ENCODE peak calls at places on chromosomes 11 and 22, in five cellular contexts. One of them, this sample, is unnamed.

GRCh38 chr11:62752177-62752785 is 1.7 kb downstream of the ZBTB3 start:
- DNase-seq in neural progenitor cell: no peak
- DNase-seq in GM23248: no peak
- DNase-seq in GM12878: no peak
- DNase-seq in OCI-LY7: no peak
- DNase-seq in this sample: no peak

GRCh38 chr11:5992604-5993251 is 5.9 kb upstream of the OR52L1 start:
- DNase-seq in neural progenitor cell: peak; percentile 44
- DNase-seq in GM23248: peak; percentile 58
- DNase-seq in GM12878: no peak
- DNase-seq in OCI-LY7: peak; percentile 25
- DNase-seq in this sample: peak; percentile 22

GRCh38 chr11:5910521-5910920 is 17.5 kb downstream of the OR52E5 start:
- DNase-seq in neural progenitor cell: no peak
- DNase-seq in GM23248: no peak
- DNase-seq in GM12878: no peak
- DNase-seq in OCI-LY7: no peak
- DNase-seq in this sample: no peak

GRCh38 chr11:102177974-102178631 is 67.9 kb downstream of the YAP1 start:
- DNase-seq in neural progenitor cell: no peak
- DNase-seq in GM23248: peak; percentile 94
- DNase-seq in GM12878: no peak
- DNase-seq in OCI-LY7: no peak
- DNase-seq in this sample: no peak

GRCh38 chr22:37929390-37929789 is 23.3 kb downstream of the MICALL1 start:
- DNase-seq in neural progenitor cell: no peak
- DNase-seq in GM23248: no peak
- DNase-seq in GM12878: no peak
- DNase-seq in OCI-LY7: no peak
- DNase-seq in this sample: no peak

GRCh38 chr11:61973603-61974162 is 6.2 kb upstream of the FTH1 start:
- DNase-seq in neural progenitor cell: peak; percentile 30
- DNase-seq in GM23248: no peak
- DNase-seq in GM12878: no peak
- DNase-seq in OCI-LY7: no peak
- DNase-seq in this sample: no peak

GRCh38 chr11:95076416-95076815 is 9.7 kb downstream of the SRSF8 start:
- DNase-seq in neural progenitor cell: no peak
- DNase-seq in GM23248: peak; percentile 35
- DNase-seq in GM12878: no peak
- DNase-seq in OCI-LY7: no peak
- DNase-seq in this sample: peak; percentile 30

GRCh38 chr11:132033051-132033450 is 662.6 kb downstream of the NTM start:
- DNase-seq in neural progenitor cell: no peak
- DNase-seq in GM23248: no peak
- DNase-seq in GM12878: no peak
- DNase-seq in OCI-LY7: no peak
- DNase-seq in this sample: no peak

GRCh38 chr22:21990449-21991308 is 8.1 kb upstream of the TOP3B start:
- DNase-seq in neural progenitor cell: no peak
- DNase-seq in GM23248: no peak
- DNase-seq in GM12878: no peak
- DNase-seq in OCI-LY7: no peak
- DNase-seq in this sample: no peak

GRCh38 chr22:43534916-43535315 is 123.1 kb downstream of the MPPED1 start:
- DNase-seq in neural progenitor cell: no peak
- DNase-seq in GM23248: no peak
- DNase-seq in GM12878: no peak
- DNase-seq in OCI-LY7: no peak
- DNase-seq in this sample: no peak

GRCh38 chr22:20439556-20439927 is 1.9 kb upstream of the SCARF2 start:
- DNase-seq in neural progenitor cell: no peak
- DNase-seq in GM23248: no peak
- DNase-seq in GM12878: no peak
- DNase-seq in OCI-LY7: no peak
- DNase-seq in this sample: no peak

GRCh38 chr11:8261921-8262551 is 1.6 kb downstream of the LMO1 start:
- DNase-seq in neural progenitor cell: no peak
- DNase-seq in GM23248: no peak
- DNase-seq in GM12878: no peak
- DNase-seq in OCI-LY7: no peak
- DNase-seq in this sample: no peak

GRCh38 chr11:113176971-113177370 is 137.4 kb upstream of the TTC12 start:
- DNase-seq in neural progenitor cell: no peak
- DNase-seq in GM23248: peak; percentile 52
- DNase-seq in GM12878: no peak
- DNase-seq in OCI-LY7: no peak
- DNase-seq in this sample: no peak

GRCh38 chr22:23938328-23939016 is 22.5 kb downstream of the GSTT2B start:
- DNase-seq in neural progenitor cell: peak; percentile 18
- DNase-seq in GM23248: no peak
- DNase-seq in GM12878: no peak
- DNase-seq in OCI-LY7: no peak
- DNase-seq in this sample: no peak

GRCh38 chr22:25153961-25154685 is 45.5 kb upstream of the CRYBB3 start:
- DNase-seq in neural progenitor cell: peak; percentile 51
- DNase-seq in GM23248: peak; percentile 65
- DNase-seq in GM12878: no peak
- DNase-seq in OCI-LY7: no peak
- DNase-seq in this sample: no peak

GRCh38 chr11:86969258-86969657 is 14.1 kb upstream of the FZD4 start:
- DNase-seq in neural progenitor cell: peak; percentile 7
- DNase-seq in GM23248: no peak
- DNase-seq in GM12878: no peak
- DNase-seq in OCI-LY7: no peak
- DNase-seq in this sample: no peak

GRCh38 chr11:83583953-83584352 is 297.8 kb upstream of the CCDC90B start:
- DNase-seq in neural progenitor cell: no peak
- DNase-seq in GM23248: peak; percentile 95
- DNase-seq in GM12878: peak; percentile 56
- DNase-seq in OCI-LY7: no peak
- DNase-seq in this sample: no peak

GRCh38 chr11:12235945-12236743 is 125.8 kb downstream of the MICAL2 start:
- DNase-seq in neural progenitor cell: peak; percentile 60
- DNase-seq in GM23248: peak; percentile 76
- DNase-seq in GM12878: peak; percentile 48
- DNase-seq in OCI-LY7: peak; percentile 41
- DNase-seq in this sample: peak; percentile 60

GRCh38 chr22:46303347-46303965 is 6.8 kb downstream of the GTSE1 start:
- DNase-seq in neural progenitor cell: no peak
- DNase-seq in GM23248: peak; percentile 61
- DNase-seq in GM12878: no peak
- DNase-seq in OCI-LY7: no peak
- DNase-seq in this sample: no peak

GRCh38 chr22:44000123-44000522 is 24.0 kb upstream of the PARVB start:
- DNase-seq in neural progenitor cell: no peak
- DNase-seq in GM23248: no peak
- DNase-seq in GM12878: no peak
- DNase-seq in OCI-LY7: no peak
- DNase-seq in this sample: no peak

GRCh38 chr11:20407344-20407743 is 19.8 kb downstream of the PRMT3 start:
- DNase-seq in neural progenitor cell: no peak
- DNase-seq in GM23248: no peak
- DNase-seq in GM12878: no peak
- DNase-seq in OCI-LY7: no peak
- DNase-seq in this sample: no peak

GRCh38 chr22:42303304-42304020 is 33.0 kb upstream of the TCF20 start:
- DNase-seq in neural progenitor cell: no peak
- DNase-seq in GM23248: no peak
- DNase-seq in GM12878: no peak
- DNase-seq in OCI-LY7: no peak
- DNase-seq in this sample: no peak

GRCh38 chr11:35030716-35031213 is 108.2 kb upstream of the CD44 start:
- DNase-seq in neural progenitor cell: no peak
- DNase-seq in GM23248: peak; percentile 100
- DNase-seq in GM12878: no peak
- DNase-seq in OCI-LY7: no peak
- DNase-seq in this sample: no peak

GRCh38 chr11:68324241-68324640 is 11.8 kb downstream of the LRP5 start:
- DNase-seq in neural progenitor cell: no peak
- DNase-seq in GM23248: no peak
- DNase-seq in GM12878: no peak
- DNase-seq in OCI-LY7: no peak
- DNase-seq in this sample: no peak

GRCh38 chr11:123308077-123308476 is 113.0 kb upstream of the CLMP start:
- DNase-seq in neural progenitor cell: no peak
- DNase-seq in GM23248: peak; percentile 87
- DNase-seq in GM12878: peak; percentile 19
- DNase-seq in OCI-LY7: no peak
- DNase-seq in this sample: peak; percentile 74

GRCh38 chr22:44526431-44527115 is 28.5 kb upstream of the RTL6 start:
- DNase-seq in neural progenitor cell: no peak
- DNase-seq in GM23248: no peak
- DNase-seq in GM12878: no peak
- DNase-seq in OCI-LY7: no peak
- DNase-seq in this sample: no peak

GRCh38 chr11:83122050-83122449 is 34.9 kb upstream of the PCF11 start:
- DNase-seq in neural progenitor cell: no peak
- DNase-seq in GM23248: no peak
- DNase-seq in GM12878: no peak
- DNase-seq in OCI-LY7: no peak
- DNase-seq in this sample: no peak

GRCh38 chr11:69213315-69213714 is 57.6 kb downstream of the SMIM38 start:
- DNase-seq in neural progenitor cell: no peak
- DNase-seq in GM23248: no peak
- DNase-seq in GM12878: peak; percentile 35
- DNase-seq in OCI-LY7: no peak
- DNase-seq in this sample: no peak

GRCh38 chr22:24894220-24894975 is 52.1 kb downstream of the LHFPL7 start:
- DNase-seq in neural progenitor cell: no peak
- DNase-seq in GM23248: peak; percentile 96
- DNase-seq in GM12878: no peak
- DNase-seq in OCI-LY7: no peak
- DNase-seq in this sample: peak; percentile 83

GRCh38 chr11:10900686-10901415 is 43.0 kb upstream of the ZBED5 start:
- DNase-seq in neural progenitor cell: no peak
- DNase-seq in GM23248: peak; percentile 54
- DNase-seq in GM12878: no peak
- DNase-seq in OCI-LY7: no peak
- DNase-seq in this sample: no peak

GRCh38 chr11:20156876-20157613 is 3.2 kb downstream of the DBX1 start:
- DNase-seq in neural progenitor cell: peak; percentile 83
- DNase-seq in GM23248: no peak
- DNase-seq in GM12878: no peak
- DNase-seq in OCI-LY7: no peak
- DNase-seq in this sample: peak; percentile 15

GRCh38 chr22:49701380-49702067 is 126.1 kb downstream of the BRD1 start:
- DNase-seq in neural progenitor cell: no peak
- DNase-seq in GM23248: no peak
- DNase-seq in GM12878: no peak
- DNase-seq in OCI-LY7: peak; percentile 26
- DNase-seq in this sample: no peak
- H3K4me2 ChIP-seq in neural progenitor cell: no peak overlapping the region
- H3K4me2 ChIP-seq in GM23248: no peak overlapping the region
- H3K4me2 ChIP-seq in GM12878: no peak overlapping the region
- H3K4me2 ChIP-seq in OCI-LY7: no peak overlapping the region
- H3K4me2 ChIP-seq in this sample: no peak overlapping the region

DNA sequence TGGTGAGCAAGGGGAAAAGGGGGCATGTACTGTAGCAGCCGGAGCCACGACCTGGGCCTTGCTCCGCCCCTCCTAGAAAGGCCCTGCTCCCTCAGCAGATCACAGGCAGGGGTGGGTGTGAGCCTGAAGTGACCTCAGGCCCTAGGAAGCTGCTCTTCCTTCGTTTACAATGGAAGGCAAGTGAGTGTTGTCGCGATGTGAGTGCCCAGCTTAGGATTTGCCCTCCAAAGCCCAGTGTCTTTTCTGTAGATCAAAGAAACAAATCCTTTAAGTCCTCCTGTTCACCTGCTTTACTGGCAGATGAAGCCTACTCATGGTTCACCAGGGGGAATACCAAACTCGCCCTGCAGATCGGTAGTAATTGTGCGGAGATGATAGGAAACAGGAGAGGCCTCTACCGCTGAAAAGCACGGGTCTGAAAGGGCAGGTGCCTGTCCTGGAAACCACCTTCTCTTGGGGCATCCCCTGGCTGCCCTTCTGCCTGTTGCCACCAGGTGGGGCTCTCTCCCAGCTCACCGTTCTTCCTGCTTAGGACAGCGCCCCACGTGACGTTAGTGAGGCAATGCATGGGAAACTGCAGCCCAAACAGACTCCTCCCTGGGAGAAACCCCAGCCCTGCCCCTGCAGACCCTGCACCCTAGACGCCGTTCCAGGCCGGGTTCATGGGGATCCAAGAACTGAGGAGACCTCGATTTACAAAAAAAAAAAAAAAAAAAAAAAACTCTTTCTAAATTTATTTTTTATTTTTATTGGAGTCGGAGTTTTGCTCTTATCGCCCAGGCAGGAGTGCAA is 45.9 kb upstream of the RAB1B start:
- DNase-seq in neural progenitor cell: peak; percentile 97
- DNase-seq in GM23248: peak; percentile 96
- DNase-seq in GM12878: peak; percentile 96
- DNase-seq in OCI-LY7: peak; percentile 96
- DNase-seq in this sample: peak; percentile 96
- H3K4me2 ChIP-seq in neural progenitor cell: no peak overlapping the region
- H3K4me2 ChIP-seq in GM23248: no peak overlapping the region
- H3K4me2 ChIP-seq in GM12878: peak overlapping the region; percentile 32
- H3K4me2 ChIP-seq in OCI-LY7: peak overlapping the region; percentile 10
- H3K4me2 ChIP-seq in this sample: peak overlapping the region; percentile 47

DNA sequence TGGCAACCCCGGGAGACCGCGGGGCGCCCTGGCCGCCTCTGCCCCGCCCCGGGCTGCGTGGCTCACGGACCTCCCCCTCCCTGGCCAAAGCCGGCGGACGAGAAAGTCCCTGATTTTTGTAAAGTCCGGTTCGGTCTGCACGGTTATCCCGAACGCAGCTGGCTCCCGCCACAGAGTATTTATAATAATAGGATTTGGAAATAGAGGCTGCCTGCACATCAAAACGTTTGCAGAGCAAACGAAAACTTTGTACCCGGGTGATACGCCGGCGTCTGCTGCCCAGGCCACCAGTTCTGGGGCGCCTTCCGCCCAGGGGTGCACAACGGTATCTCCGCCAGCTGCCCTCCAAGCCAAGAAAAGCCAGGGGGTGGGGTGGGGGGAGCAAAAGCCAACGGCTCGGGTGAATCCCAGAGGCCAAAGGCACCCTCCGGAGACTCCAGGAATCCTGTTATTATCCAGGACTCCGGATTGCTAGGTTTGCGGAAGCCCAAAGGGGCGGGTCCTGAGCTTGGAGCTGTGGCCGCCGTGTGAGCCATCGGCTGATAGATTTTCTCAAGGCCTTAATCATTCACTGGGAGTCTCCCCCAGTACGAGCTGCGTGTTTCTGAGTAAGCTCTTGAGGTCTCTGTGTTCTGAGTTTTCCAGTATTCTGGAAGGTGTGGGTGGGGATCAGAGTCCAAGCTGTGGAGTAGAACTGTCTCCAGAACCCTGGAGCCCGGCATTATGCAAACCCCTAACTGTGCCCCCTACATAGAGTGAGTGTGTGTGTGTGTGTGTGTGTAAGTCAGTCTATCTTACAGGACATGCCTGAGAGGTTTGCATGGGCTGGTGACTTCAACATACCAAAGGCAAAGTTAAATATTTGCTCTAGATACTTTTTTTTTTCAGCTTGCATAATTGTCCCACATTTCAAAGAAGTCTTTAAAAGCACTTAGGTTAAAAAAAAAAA is 679 bp upstream of the SHANK2 start:
- DNase-seq in neural progenitor cell: peak; percentile 67
- DNase-seq in GM23248: peak; percentile 77
- DNase-seq in GM12878: no peak
- DNase-seq in OCI-LY7: no peak
- DNase-seq in this sample: no peak
- H3K4me2 ChIP-seq in neural progenitor cell: peak overlapping the region; percentile 90
- H3K4me2 ChIP-seq in GM23248: peak overlapping the region; percentile 67
- H3K4me2 ChIP-seq in GM12878: no peak overlapping the region
- H3K4me2 ChIP-seq in OCI-LY7: no peak overlapping the region
- H3K4me2 ChIP-seq in this sample: no peak overlapping the region

GRCh38 chr11:64242920-64243854 is 2.3 kb downstream of the FKBP2 start:
- DNase-seq in neural progenitor cell: no peak
- DNase-seq in GM23248: no peak
- DNase-seq in GM12878: no peak
- DNase-seq in OCI-LY7: no peak
- DNase-seq in this sample: no peak
- H3K4me2 ChIP-seq in neural progenitor cell: no peak overlapping the region
- H3K4me2 ChIP-seq in GM23248: peak overlapping the region; percentile 72
- H3K4me2 ChIP-seq in GM12878: peak overlapping the region; percentile 88
- H3K4me2 ChIP-seq in OCI-LY7: peak overlapping the region; percentile 98
- H3K4me2 ChIP-seq in this sample: no peak overlapping the region

This sample was measured in MM.1S.